ENCODE peak calls at places on chromosomes 7 and 10, in ten cellular contexts. One of them, this sample, is unnamed.

GRCh38 chr10:132140167-132140925 is 46.4 kb upstream of the DPYSL4 start:
- DNase-seq in uterus: no peak
- DNase-seq in natural killer cell: no peak
- DNase-seq in cardiac muscle cell: no peak
- DNase-seq in A549: no peak
- DNase-seq in bronchial epithelial cell: no peak
- DNase-seq in transverse colon: no peak
- DNase-seq in RWPE1: no peak
- DNase-seq in testis: no peak
- DNase-seq in lower lobe of right lung: peak; percentile 32
- DNase-seq in this sample: peak; percentile 36

GRCh38 chr7:118239014-118239413 is 14.5 kb downstream of the ANKRD7 start:
- DNase-seq in uterus: no peak
- DNase-seq in natural killer cell: no peak
- DNase-seq in cardiac muscle cell: no peak
- DNase-seq in A549: no peak
- DNase-seq in bronchial epithelial cell: no peak
- DNase-seq in transverse colon: no peak
- DNase-seq in RWPE1: no peak
- DNase-seq in testis: no peak
- DNase-seq in lower lobe of right lung: no peak
- DNase-seq in this sample: no peak

GRCh38 chr10:119132521-119133345 is 28.8 kb downstream of the DENND10 start:
- DNase-seq in uterus: no peak
- DNase-seq in natural killer cell: no peak
- DNase-seq in cardiac muscle cell: no peak
- DNase-seq in A549: no peak
- DNase-seq in bronchial epithelial cell: no peak
- DNase-seq in transverse colon: no peak
- DNase-seq in RWPE1: no peak
- DNase-seq in testis: no peak
- DNase-seq in lower lobe of right lung: no peak
- DNase-seq in this sample: no peak

GRCh38 chr10:132551093-132551807 is 13.7 kb downstream of the INPP5A start:
- DNase-seq in uterus: peak; percentile 11
- DNase-seq in natural killer cell: peak; percentile 46
- DNase-seq in cardiac muscle cell: no peak
- DNase-seq in A549: no peak
- DNase-seq in bronchial epithelial cell: no peak
- DNase-seq in transverse colon: no peak
- DNase-seq in RWPE1: no peak
- DNase-seq in testis: no peak
- DNase-seq in lower lobe of right lung: no peak
- DNase-seq in this sample: peak; percentile 66

GRCh38 chr7:84455788-84456187 is 261.2 kb upstream of the SEMA3A start:
- DNase-seq in uterus: no peak
- DNase-seq in natural killer cell: no peak
- DNase-seq in cardiac muscle cell: no peak
- DNase-seq in A549: no peak
- DNase-seq in bronchial epithelial cell: peak; percentile 61
- DNase-seq in transverse colon: no peak
- DNase-seq in RWPE1: no peak
- DNase-seq in testis: no peak
- DNase-seq in lower lobe of right lung: no peak
- DNase-seq in this sample: no peak

GRCh38 chr10:77887631-77888355 is 38.8 kb downstream of the DLG5 start:
- DNase-seq in uterus: no peak
- DNase-seq in natural killer cell: no peak
- DNase-seq in cardiac muscle cell: no peak
- DNase-seq in A549: no peak
- DNase-seq in bronchial epithelial cell: no peak
- DNase-seq in transverse colon: no peak
- DNase-seq in RWPE1: no peak
- DNase-seq in testis: peak; percentile 63
- DNase-seq in lower lobe of right lung: no peak
- DNase-seq in this sample: no peak

GRCh38 chr10:63763744-63764143 is 242.5 kb downstream of the REEP3 start:
- DNase-seq in uterus: no peak
- DNase-seq in natural killer cell: no peak
- DNase-seq in cardiac muscle cell: no peak
- DNase-seq in A549: peak; percentile 12
- DNase-seq in bronchial epithelial cell: peak; percentile 79
- DNase-seq in transverse colon: no peak
- DNase-seq in RWPE1: peak; percentile 11
- DNase-seq in testis: no peak
- DNase-seq in lower lobe of right lung: no peak
- DNase-seq in this sample: no peak

GRCh38 chr7:65925040-65925439 is 52.2 kb downstream of the VKORC1L1 start:
- DNase-seq in uterus: no peak
- DNase-seq in natural killer cell: no peak
- DNase-seq in cardiac muscle cell: no peak
- DNase-seq in A549: no peak
- DNase-seq in bronchial epithelial cell: no peak
- DNase-seq in transverse colon: no peak
- DNase-seq in RWPE1: no peak
- DNase-seq in testis: no peak
- DNase-seq in lower lobe of right lung: no peak
- DNase-seq in this sample: no peak

GRCh38 chr10:43903451-43903850 is 254.8 kb upstream of the ZNF32 start:
- DNase-seq in uterus: no peak
- DNase-seq in natural killer cell: no peak
- DNase-seq in cardiac muscle cell: no peak
- DNase-seq in A549: no peak
- DNase-seq in bronchial epithelial cell: no peak
- DNase-seq in transverse colon: no peak
- DNase-seq in RWPE1: no peak
- DNase-seq in testis: no peak
- DNase-seq in lower lobe of right lung: no peak
- DNase-seq in this sample: no peak

GRCh38 chr7:2641406-2642393 is 9.9 kb downstream of the TTYH3 start:
- DNase-seq in uterus: peak; percentile 87
- DNase-seq in natural killer cell: no peak
- DNase-seq in cardiac muscle cell: peak; percentile 82
- DNase-seq in A549: no peak
- DNase-seq in bronchial epithelial cell: peak; percentile 53
- DNase-seq in transverse colon: peak; percentile 74
- DNase-seq in RWPE1: no peak
- DNase-seq in testis: peak; percentile 83
- DNase-seq in lower lobe of right lung: peak; percentile 91
- DNase-seq in this sample: peak; percentile 83

GRCh38 chr10:127871631-127872010 is 21.1 kb downstream of the CLRN3 start:
- DNase-seq in uterus: no peak
- DNase-seq in natural killer cell: no peak
- DNase-seq in cardiac muscle cell: no peak
- DNase-seq in A549: no peak
- DNase-seq in bronchial epithelial cell: no peak
- DNase-seq in transverse colon: no peak
- DNase-seq in RWPE1: no peak
- DNase-seq in testis: no peak
- DNase-seq in lower lobe of right lung: no peak
- DNase-seq in this sample: no peak

GRCh38 chr10:127873901-127874470 is 18.8 kb downstream of the CLRN3 start:
- DNase-seq in uterus: no peak
- DNase-seq in natural killer cell: no peak
- DNase-seq in cardiac muscle cell: no peak
- DNase-seq in A549: no peak
- DNase-seq in bronchial epithelial cell: no peak
- DNase-seq in transverse colon: no peak
- DNase-seq in RWPE1: no peak
- DNase-seq in testis: no peak
- DNase-seq in lower lobe of right lung: no peak
- DNase-seq in this sample: no peak

GRCh38 chr10:127872011-127872741 is 20.6 kb downstream of the CLRN3 start:
- DNase-seq in uterus: no peak
- DNase-seq in natural killer cell: no peak
- DNase-seq in cardiac muscle cell: no peak
- DNase-seq in A549: no peak
- DNase-seq in bronchial epithelial cell: peak; percentile 75
- DNase-seq in transverse colon: no peak
- DNase-seq in RWPE1: no peak
- DNase-seq in testis: peak; percentile 81
- DNase-seq in lower lobe of right lung: no peak
- DNase-seq in this sample: no peak

GRCh38 chr10:127874966-127875765 is 17.6 kb downstream of the CLRN3 start:
- DNase-seq in uterus: no peak
- DNase-seq in natural killer cell: no peak
- DNase-seq in cardiac muscle cell: no peak
- DNase-seq in A549: no peak
- DNase-seq in bronchial epithelial cell: peak; percentile 36
- DNase-seq in transverse colon: no peak
- DNase-seq in RWPE1: no peak
- DNase-seq in testis: no peak
- DNase-seq in lower lobe of right lung: no peak
- DNase-seq in this sample: no peak

GRCh38 chr10:127872871-127873600 is 19.7 kb downstream of the CLRN3 start:
- DNase-seq in uterus: no peak
- DNase-seq in natural killer cell: no peak
- DNase-seq in cardiac muscle cell: no peak
- DNase-seq in A549: no peak
- DNase-seq in bronchial epithelial cell: no peak
- DNase-seq in transverse colon: peak; percentile 83
- DNase-seq in RWPE1: no peak
- DNase-seq in testis: peak; percentile 55
- DNase-seq in lower lobe of right lung: no peak
- DNase-seq in this sample: no peak
- TF ChIP-seq CTCF in uterus: no peak
- TF ChIP-seq CTCF in natural killer cell: no peak
- TF ChIP-seq CTCF in cardiac muscle cell: peak; percentile 31
- TF ChIP-seq CTCF in A549: no peak
- TF ChIP-seq CTCF in bronchial epithelial cell: no peak
- TF ChIP-seq CTCF in transverse colon: peak; percentile 43
- TF ChIP-seq CTCF in RWPE1: no peak
- TF ChIP-seq CTCF in testis: no peak
- TF ChIP-seq CTCF in lower lobe of right lung: no peak
- TF ChIP-seq CTCF in this sample: peak; percentile 56

DNA sequence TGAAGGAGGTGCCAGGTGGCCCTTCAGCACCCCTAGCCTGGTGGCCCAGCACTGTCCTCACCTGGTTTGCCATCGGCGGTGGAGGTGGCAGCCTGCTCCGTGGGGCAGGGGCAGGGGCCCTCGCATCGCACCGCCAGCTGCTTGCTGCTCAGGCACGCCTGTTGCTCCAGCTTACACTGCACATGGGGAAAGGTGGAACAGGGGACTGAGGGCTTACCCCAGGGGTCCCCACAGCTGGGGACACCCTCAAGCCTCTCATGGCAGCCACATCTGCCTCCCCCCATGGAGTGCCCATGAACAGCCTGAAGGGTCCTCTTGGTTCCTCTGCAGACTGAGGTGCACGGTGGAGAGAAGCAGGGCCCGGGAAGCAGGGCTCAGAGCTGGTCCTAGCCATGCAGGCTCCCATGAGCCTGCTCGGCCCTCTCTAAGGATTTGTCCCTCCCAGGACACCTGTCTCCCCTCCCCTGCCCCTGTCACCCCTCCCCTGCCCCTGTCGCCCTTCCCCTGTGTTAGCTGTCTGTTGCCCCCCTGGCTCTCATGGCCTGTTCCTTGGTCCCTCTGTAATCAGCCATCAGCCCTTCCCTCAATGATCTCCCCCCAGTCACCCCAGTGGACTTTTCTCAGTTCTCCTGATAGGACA is 20.1 kb downstream of the SPOCK2 start:
- DNase-seq in uterus: no peak
- DNase-seq in natural killer cell: no peak
- DNase-seq in cardiac muscle cell: no peak
- DNase-seq in A549: no peak
- DNase-seq in bronchial epithelial cell: no peak
- DNase-seq in transverse colon: no peak
- DNase-seq in RWPE1: no peak
- DNase-seq in testis: no peak
- DNase-seq in lower lobe of right lung: no peak
- DNase-seq in this sample: no peak
- TF ChIP-seq CTCF in uterus: no peak
- TF ChIP-seq CTCF in natural killer cell: no peak
- TF ChIP-seq CTCF in cardiac muscle cell: no peak
- TF ChIP-seq CTCF in A549: no peak
- TF ChIP-seq CTCF in bronchial epithelial cell: no peak
- TF ChIP-seq CTCF in transverse colon: no peak
- TF ChIP-seq CTCF in RWPE1: no peak
- TF ChIP-seq CTCF in testis: no peak
- TF ChIP-seq CTCF in lower lobe of right lung: no peak
- TF ChIP-seq CTCF in this sample: no peak

GRCh38 chr10:18523025-18523424 is 128.4 kb downstream of the NSUN6 start:
- DNase-seq in uterus: no peak
- DNase-seq in natural killer cell: no peak
- DNase-seq in cardiac muscle cell: no peak
- DNase-seq in A549: no peak
- DNase-seq in bronchial epithelial cell: no peak
- DNase-seq in transverse colon: no peak
- DNase-seq in RWPE1: no peak
- DNase-seq in testis: no peak
- DNase-seq in lower lobe of right lung: no peak
- DNase-seq in this sample: no peak
- TF ChIP-seq CTCF in uterus: no peak
- TF ChIP-seq CTCF in natural killer cell: no peak
- TF ChIP-seq CTCF in cardiac muscle cell: no peak
- TF ChIP-seq CTCF in A549: no peak
- TF ChIP-seq CTCF in bronchial epithelial cell: no peak
- TF ChIP-seq CTCF in transverse colon: no peak
- TF ChIP-seq CTCF in RWPE1: no peak
- TF ChIP-seq CTCF in testis: no peak
- TF ChIP-seq CTCF in lower lobe of right lung: no peak
- TF ChIP-seq CTCF in this sample: no peak

GRCh38 chr7:70808876-70809275 is 323.1 kb upstream of the GALNT17 start:
- DNase-seq in uterus: no peak
- DNase-seq in natural killer cell: no peak
- DNase-seq in cardiac muscle cell: no peak
- DNase-seq in A549: no peak
- DNase-seq in bronchial epithelial cell: no peak
- DNase-seq in transverse colon: no peak
- DNase-seq in RWPE1: no peak
- DNase-seq in testis: no peak
- DNase-seq in lower lobe of right lung: no peak
- DNase-seq in this sample: no peak

GRCh38 chr7:70810558-70811139 is 321.3 kb upstream of the GALNT17 start:
- DNase-seq in uterus: no peak
- DNase-seq in natural killer cell: no peak
- DNase-seq in cardiac muscle cell: no peak
- DNase-seq in A549: no peak
- DNase-seq in bronchial epithelial cell: no peak
- DNase-seq in transverse colon: no peak
- DNase-seq in RWPE1: no peak
- DNase-seq in testis: no peak
- DNase-seq in lower lobe of right lung: no peak
- DNase-seq in this sample: no peak

GRCh38 chr7:70807650-70808049 is 324.3 kb upstream of the GALNT17 start:
- DNase-seq in uterus: no peak
- DNase-seq in natural killer cell: no peak
- DNase-seq in cardiac muscle cell: no peak
- DNase-seq in A549: peak; percentile 5
- DNase-seq in bronchial epithelial cell: no peak
- DNase-seq in transverse colon: no peak
- DNase-seq in RWPE1: no peak
- DNase-seq in testis: peak; percentile 18
- DNase-seq in lower lobe of right lung: no peak
- DNase-seq in this sample: no peak

DNA sequence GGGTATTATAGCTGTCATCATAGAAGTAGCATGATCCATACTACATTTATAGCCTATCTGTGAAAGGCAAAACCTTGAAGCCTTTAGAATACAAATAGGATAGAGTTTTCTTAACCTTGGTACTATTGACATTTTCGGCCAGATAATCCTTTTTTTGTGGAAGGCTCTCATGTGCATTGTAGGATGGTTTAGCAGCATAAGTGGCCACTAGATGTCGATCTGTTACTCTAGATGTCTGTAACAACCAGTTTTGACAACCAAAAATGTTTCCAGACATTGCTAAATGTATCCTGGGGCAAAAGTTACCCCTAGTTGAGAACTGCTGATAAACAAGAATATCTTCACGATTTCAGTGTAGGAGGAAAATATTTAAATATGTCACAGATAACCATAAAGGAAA is 319.4 kb upstream of the GALNT17 start:
- DNase-seq in uterus: no peak
- DNase-seq in natural killer cell: no peak
- DNase-seq in cardiac muscle cell: no peak
- DNase-seq in A549: no peak
- DNase-seq in bronchial epithelial cell: no peak
- DNase-seq in transverse colon: no peak
- DNase-seq in RWPE1: no peak
- DNase-seq in testis: no peak
- DNase-seq in lower lobe of right lung: no peak
- DNase-seq in this sample: no peak
- TF ChIP-seq CTCF in uterus: no peak
- TF ChIP-seq CTCF in natural killer cell: no peak
- TF ChIP-seq CTCF in cardiac muscle cell: no peak
- TF ChIP-seq CTCF in A549: no peak
- TF ChIP-seq CTCF in bronchial epithelial cell: peak; percentile 16
- TF ChIP-seq CTCF in transverse colon: no peak
- TF ChIP-seq CTCF in RWPE1: no peak
- TF ChIP-seq CTCF in testis: no peak
- TF ChIP-seq CTCF in lower lobe of right lung: no peak
- TF ChIP-seq CTCF in this sample: no peak

This sample was measured in CD14-positive monocyte.